ENCODE peak calls at places on chromosomes 5 and 9, in seven cellular contexts. Q is ovary, P is tibial nerve, O is K562, B is breast epithelium, V is uterus, G is endothelial cell of umbilical vein. D is an unnamed sample.

GRCh38 chr9:121503443-121503842 is 3.8 kb upstream of the GGTA1 start:
- DNase-seq in V (no peak), G (no peak), Q (no peak), P (no peak), O (no peak), B (no peak), D (no peak)

GRCh38 chr5:133882107-133882695 is 86.2 kb downstream of the C5orf15 start:
- DNase-seq in V (no peak), Q (no peak), B (no peak), O (no peak), G (no peak), P (no peak), D (no peak)

GRCh38 chr5:88045931-88046461 is 222.6 kb downstream of the TMEM161B start:
- DNase-seq in Q (no peak), P (no peak), O (no peak), G (no peak), B (no peak), V (no peak), D (no peak)

GRCh38 chr5:14208071-14209021 is 65.2 kb downstream of the TRIO start:
- DNase-seq in O (no peak), P (no peak), V (no peak), Q (peak), B (no peak), G (peak), D (no peak)

GRCh38 chr5:96896285-96896711 is 20.0 kb downstream of the ERAP2 start:
- DNase-seq in B (no peak), G (no peak), Q (no peak), V (no peak), P (no peak), O (no peak), D (no peak)

GRCh38 chr9:95049761-95050160 is 267.7 kb downstream of the FANCC start:
- DNase-seq in O (no peak), B (no peak), G (no peak), P (no peak), Q (no peak), V (no peak), D (no peak)

GRCh38 chr5:105849701-105850100 is 1821.0 kb downstream of the EFNA5 start:
- DNase-seq in P (no peak), B (no peak), Q (no peak), V (no peak), G (no peak), O (no peak), D (no peak)

GRCh38 chr5:115298811-115299210 is 2.4 kb upstream of the CCDC112 start:
- DNase-seq in Q (no peak), G (no peak), B (no peak), O (peak), P (no peak), V (no peak), D (no peak)

GRCh38 chr9:127112056-127112455 is 10.4 kb downstream of the ANGPTL2 start:
- DNase-seq in V (peak), G (no peak), O (peak), P (no peak), Q (peak), B (peak), D (peak)

GRCh38 chr9:136016882-136017812 is 56.0 kb upstream of the UBAC1 start:
- DNase-seq in G (no peak), V (peak), P (no peak), B (no peak), O (no peak), Q (no peak), D (peak)

GRCh38 chr9:117411547-117411946 is 3.3 kb downstream of the ASTN2 start:
- DNase-seq in G (no peak), B (no peak), V (no peak), O (peak), Q (no peak), P (no peak), D (no peak)

GRCh38 chr5:142324871-142325676 is at the start of gene SPRY4:
- DNase-seq in V (peak), O (peak), G (peak), Q (peak), B (peak), P (peak), D (peak)

GRCh38 chr9:135098400-135099105 is 11.1 kb downstream of the OLFM1 start:
- DNase-seq in B (no peak), O (peak), V (no peak), P (no peak), Q (no peak), G (peak), D (no peak)

GRCh38 chr9:136864996-136865767 is 926 bp downstream of the EDF1 start:
- DNase-seq in P (no peak), B (no peak), G (no peak), O (no peak), Q (no peak), V (no peak), D (peak)

GRCh38 chr9:76177924-76178323 is 216.3 kb downstream of the RFK start:
- DNase-seq in O (no peak), Q (no peak), B (no peak), P (no peak), V (no peak), G (no peak), D (no peak)

GRCh38 chr5:75885849-75886596 is 168.8 kb upstream of the POC5 start:
- DNase-seq in O (peak), V (no peak), P (no peak), G (no peak), Q (no peak), B (no peak), D (no peak)

GRCh38 chr9:136313111-136314055 is 9.5 kb upstream of the CCDC187 start:
- DNase-seq in O (no peak), Q (no peak), P (no peak), G (no peak), B (no peak), V (no peak), D (no peak)

GRCh38 chr5:37054391-37054790 is 177.8 kb downstream of the NIPBL start:
- DNase-seq in V (no peak), O (no peak), Q (no peak), G (peak), P (no peak), B (no peak), D (no peak)

GRCh38 chr9:17005085-17005484 is 129.8 kb upstream of the CNTLN start:
- DNase-seq in B (no peak), Q (peak), P (no peak), O (no peak), V (peak), G (peak), D (no peak)

GRCh38 chr5:153122416-153122815 is 368.1 kb upstream of the GRIA1 start:
- DNase-seq in B (no peak), P (no peak), O (no peak), G (no peak), V (no peak), Q (no peak), D (no peak)

GRCh38 chr5:135075621-135076585 is 41.9 kb upstream of the PITX1 start:
- DNase-seq in G (no peak), B (no peak), P (no peak), Q (no peak), V (no peak), O (no peak), D (peak)

GRCh38 chr5:9922719-9923118 is 292.6 kb upstream of the TAS2R1 start:
- DNase-seq in G (no peak), O (peak), Q (no peak), V (no peak), B (no peak), P (no peak), D (no peak)
- TF ChIP-seq CTCF in G (no peak), O (peak), Q (no peak), V (no peak), B (no peak), P (no peak), D (no peak)

GRCh38 chr5:59039296-59040006 is 456.6 kb downstream of the RAB3C start:
- DNase-seq in P (peak), B (peak), O (peak), Q (peak), V (peak), G (peak), D (peak)
- TF ChIP-seq POLR2A in P (peak), B (no peak), O (no peak), Q (no peak), V (no peak), G (no peak), D (no peak)

GRCh38 chr9:124855944-124856773 is 2.9 kb downstream of the WDR38 start:
- DNase-seq in G (no peak), B (no peak), P (no peak), O (peak), Q (no peak), V (no peak), D (no peak)
- TF ChIP-seq CTCF in G (no peak), B (no peak), P (peak), O (peak), Q (no peak), V (peak), D (no peak)

DNA sequence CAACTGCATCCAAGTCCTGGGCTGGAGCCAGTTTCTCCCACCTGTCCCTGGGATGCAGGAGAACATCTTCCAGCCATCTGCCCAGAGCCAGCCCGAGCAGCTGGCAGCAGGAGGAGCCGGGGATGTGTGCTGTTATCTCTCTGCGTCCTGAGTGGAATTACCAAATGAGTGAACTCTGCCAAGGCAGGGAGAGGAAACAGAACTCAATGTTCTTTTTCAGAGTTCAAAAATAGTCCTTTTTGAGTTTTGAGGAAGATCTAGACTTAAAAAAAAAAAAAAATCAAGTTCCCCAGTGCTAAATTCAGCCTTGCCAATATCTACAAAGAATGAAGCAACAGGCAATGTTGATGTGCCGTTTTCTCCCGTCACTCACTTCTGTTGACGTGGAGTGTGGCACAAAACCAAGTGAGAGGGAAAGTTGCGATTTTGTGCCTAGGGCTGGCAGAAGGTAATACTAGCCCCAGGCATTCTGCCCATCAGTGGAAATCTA is 56.2 kb downstream of the TMOD1 start:
- DNase-seq in B (no peak), O (no peak), V (peak), G (peak), P (peak), Q (peak), D (peak)
- TF ChIP-seq POLR2A in B (no peak), O (no peak), V (peak), G (no peak), P (peak), Q (peak), D (no peak)

DNA sequence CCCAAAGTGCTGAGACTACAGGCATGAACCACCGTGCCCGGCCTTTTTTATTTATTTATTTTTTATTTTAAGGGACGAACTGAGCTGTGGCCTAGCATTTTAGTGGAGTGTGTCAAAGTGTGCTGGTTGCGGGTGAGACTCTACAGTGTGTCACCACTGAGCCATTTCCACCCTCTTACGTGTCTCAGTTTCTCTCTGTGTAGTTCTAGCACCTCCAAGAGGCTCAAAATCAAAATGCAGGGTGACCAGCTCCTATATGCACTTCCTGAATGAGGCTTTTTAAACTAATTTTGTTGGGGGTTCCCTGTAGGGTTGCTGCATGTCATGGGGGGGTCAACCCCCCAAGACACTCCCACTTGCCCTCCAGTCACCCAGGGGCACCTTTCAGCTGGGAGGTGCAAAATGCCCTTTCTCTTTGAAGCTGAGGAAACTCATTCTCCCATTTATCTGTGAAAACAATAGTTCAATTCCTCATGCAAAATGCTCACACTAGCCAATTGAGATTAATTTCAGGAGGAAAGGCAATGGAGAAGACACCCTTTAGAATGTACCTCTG is 69.3 kb downstream of the COL15A1 start:
- DNase-seq in P (no peak), O (peak), G (no peak), B (no peak), Q (no peak), V (no peak), D (no peak)
- TF ChIP-seq CTCF in P (no peak), O (peak), G (no peak), B (no peak), Q (no peak), V (no peak), D (no peak)

DNA sequence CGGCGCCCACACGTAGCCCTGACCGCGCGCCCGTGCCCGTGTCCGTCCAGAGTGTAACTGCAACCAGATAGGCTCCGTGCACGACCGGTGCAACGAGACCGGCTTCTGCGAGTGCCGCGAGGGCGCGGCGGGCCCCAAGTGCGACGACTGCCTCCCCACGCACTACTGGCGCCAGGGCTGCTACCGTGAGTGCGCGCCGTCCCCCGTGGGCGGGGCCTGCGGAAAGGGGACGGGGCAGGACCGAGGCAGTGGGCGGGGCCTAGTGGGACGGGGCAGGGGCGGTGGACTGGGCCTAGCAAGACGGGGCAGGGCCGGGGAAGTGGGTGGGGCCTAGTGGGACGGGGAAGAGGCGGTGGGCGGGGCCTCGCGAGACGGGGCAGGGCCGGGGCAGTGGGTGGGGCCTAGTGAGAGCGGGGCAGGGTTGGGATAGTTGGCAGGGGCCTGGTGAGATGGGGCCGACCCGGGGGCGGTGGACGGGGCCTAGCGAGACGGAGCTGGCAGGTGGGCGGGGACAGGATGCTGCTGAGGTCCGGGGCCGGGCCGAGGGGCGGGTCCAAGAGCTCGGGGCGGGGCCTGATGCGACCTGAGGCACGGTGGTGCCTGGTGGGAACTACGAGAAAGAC is 79.1 kb downstream of the NTNG2 start:
- DNase-seq in B (peak), P (peak), Q (peak), V (peak), O (peak), G (peak), D (peak)
- TF ChIP-seq POLR2A in B (no peak), P (peak), Q (no peak), V (peak), O (peak), G (no peak), D (no peak)

GRCh38 chr5:179343021-179343781 is 2.1 kb downstream of the ADAMTS2 start:
- DNase-seq in G (no peak), Q (no peak), V (no peak), P (no peak), B (no peak), O (no peak), D (no peak)

GRCh38 chr5:179345179-179345428 is 157 bp downstream of the ADAMTS2 start:
- DNase-seq in P (no peak), B (no peak), Q (no peak), O (no peak), V (no peak), G (no peak), D (no peak)

GRCh38 chr5:179345429-179346321 is at the start of gene ADAMTS2:
- DNase-seq in P (peak), Q (peak), B (no peak), O (peak), G (no peak), V (peak), D (peak)

GRCh38 chr5:179343902-179344300 is 1.4 kb downstream of the ADAMTS2 start:
- DNase-seq in G (no peak), V (peak), O (no peak), P (no peak), Q (peak), B (no peak), D (no peak)

DNA sequence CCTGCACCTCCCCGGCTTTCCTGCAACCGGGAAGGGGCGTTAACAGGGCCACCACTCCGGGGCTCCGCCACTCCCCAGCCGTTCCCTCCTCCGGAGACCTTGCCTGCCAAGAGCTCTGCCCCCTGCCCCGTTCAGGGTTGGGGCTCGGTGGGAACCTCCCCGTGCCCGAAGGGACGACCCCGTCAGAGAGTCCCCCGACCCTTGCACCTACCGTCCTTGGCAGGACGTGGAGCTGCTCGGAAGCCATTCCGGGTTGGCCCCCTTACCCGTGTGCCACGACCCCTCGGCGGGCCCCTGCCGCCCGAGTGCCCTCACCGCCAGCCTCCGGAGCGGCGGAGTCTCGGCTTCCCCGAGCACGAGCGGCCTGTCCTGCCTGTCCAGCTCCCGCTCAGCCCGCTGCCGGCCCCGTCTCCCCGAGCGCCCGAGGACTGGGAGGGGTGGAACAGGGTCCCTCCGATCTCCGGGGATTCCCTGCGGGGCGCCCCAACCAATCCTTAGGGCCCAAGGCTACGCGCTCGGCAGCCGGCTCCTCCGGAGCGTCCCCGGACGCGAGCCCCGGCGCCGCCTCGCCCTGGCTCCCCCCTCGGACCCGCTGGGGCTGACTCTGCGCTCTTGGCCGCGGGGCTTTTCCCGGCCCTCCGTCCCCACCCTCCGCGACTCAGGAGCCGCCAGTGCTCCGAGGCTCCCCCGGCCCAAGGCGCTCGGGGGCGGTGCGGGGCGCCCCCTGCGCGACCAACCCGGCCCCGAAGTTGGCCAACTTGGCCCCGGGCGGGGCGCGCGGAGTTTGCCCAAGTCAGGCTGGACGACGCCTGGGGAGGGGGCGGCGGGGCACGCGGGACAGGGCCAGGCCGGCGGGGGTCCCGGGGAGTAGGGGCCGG is 721 bp downstream of the ADAMTS2 start:
- DNase-seq in G (no peak), B (no peak), O (no peak), Q (peak), V (peak), P (no peak), D (no peak)
- TF ChIP-seq CTCF in G (no peak), B (no peak), O (no peak), Q (no peak), V (no peak), P (no peak), D (no peak)

DNA sequence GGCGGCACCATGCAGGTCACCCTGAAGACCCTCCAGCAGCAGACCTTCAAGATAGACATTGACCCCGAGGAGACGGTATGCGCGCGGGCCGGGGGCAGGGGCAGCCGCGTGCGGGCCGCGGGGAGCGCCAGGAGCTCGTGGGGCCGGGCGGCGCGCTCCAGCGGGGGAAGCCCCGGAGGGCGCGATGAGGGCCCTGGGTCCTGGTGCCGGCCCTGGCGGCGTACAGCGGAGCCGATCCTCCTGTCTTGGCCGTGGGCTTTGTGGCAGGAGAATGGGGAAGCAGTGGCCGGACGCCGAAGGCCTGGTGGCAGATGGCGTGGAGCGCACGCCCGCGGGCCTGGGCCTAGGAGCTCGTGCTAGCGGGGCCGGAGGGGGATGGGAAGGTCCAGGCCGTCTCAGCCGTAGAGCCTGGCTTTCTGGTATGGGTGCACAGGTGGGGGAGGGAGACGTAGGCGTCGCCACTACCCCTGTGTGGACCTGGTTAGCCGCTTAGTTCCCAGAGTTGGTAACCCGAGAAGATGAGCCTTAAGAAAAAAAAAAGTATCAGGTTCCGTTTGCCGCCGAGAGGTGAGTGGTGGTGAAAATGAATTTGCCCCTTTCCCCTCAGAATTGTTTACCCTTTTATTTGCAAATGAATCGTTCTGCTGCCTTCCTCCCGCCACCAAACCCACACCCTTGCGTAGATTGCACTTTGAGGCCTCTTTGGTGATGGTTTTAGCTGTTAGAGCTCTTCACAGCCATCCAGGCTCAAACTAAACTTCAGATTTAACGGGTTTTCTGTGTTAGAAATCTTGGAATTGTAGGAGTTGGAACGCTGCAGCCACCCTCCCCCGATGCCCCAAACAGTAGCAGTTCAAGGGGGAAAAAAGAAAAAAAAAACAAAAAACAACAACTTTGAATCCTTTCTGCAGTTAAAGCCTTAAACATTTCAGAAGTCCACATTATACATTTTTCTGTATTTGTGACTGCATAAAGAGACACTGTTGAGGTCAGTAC is 840 bp downstream of the RAD23B start:
- DNase-seq in O (peak), Q (peak), B (peak), G (peak), V (peak), P (peak), D (peak)
- TF ChIP-seq POLR2A in O (peak), Q (no peak), B (no peak), G (no peak), V (no peak), P (no peak), D (no peak)

D was measured in lower leg skin.